ENCODE peak calls at places on chromosomes 2 and 18, in seven cellular contexts. E, H, B, R, S, J and Z are unnamed samples.

GRCh38 chr2:62724886-62725711 is 19.6 kb downstream of the EHBP1 start:
- DNase-seq in J (no peak), E (peak), B (no peak), R (no peak), S (no peak), H (no peak), Z (peak)

GRCh38 chr18:457533-457932 is 43.0 kb downstream of the COLEC12 start:
- DNase-seq in B (no peak), S (no peak), J (peak), R (no peak), E (no peak), H (no peak), Z (no peak)

GRCh38 chr18:27942706-27943105 is 234.2 kb downstream of the CDH2 start:
- DNase-seq in B (no peak), H (no peak), E (no peak), R (no peak), S (no peak), J (peak), Z (no peak)

GRCh38 chr2:170554278-170554955 is 160.7 kb upstream of the SP5 start:
- DNase-seq in R (no peak), S (no peak), B (no peak), J (peak), H (peak), E (peak), Z (no peak)

GRCh38 chr18:62131305-62131909 is 55.4 kb downstream of the PIGN start:
- DNase-seq in E (no peak), S (peak), R (no peak), H (peak), B (no peak), J (peak), Z (peak)

GRCh38 chr2:220969348-220969747 is 602.8 kb downstream of the EPHA4 start:
- DNase-seq in H (no peak), S (no peak), R (no peak), B (no peak), J (no peak), E (no peak), Z (no peak)

GRCh38 chr2:8107162-8107561 is 574.7 kb upstream of the ID2 start:
- DNase-seq in J (no peak), E (no peak), S (no peak), H (no peak), B (no peak), R (no peak), Z (no peak)

GRCh38 chr2:141109633-141110032 is 1021.2 kb downstream of the LRP1B start:
- DNase-seq in E (no peak), S (no peak), H (no peak), B (no peak), J (peak), R (no peak), Z (no peak)

GRCh38 chr2:233384811-233385488 is 30.7 kb downstream of the DGKD start:
- DNase-seq in B (no peak), H (no peak), J (no peak), R (peak), E (no peak), S (no peak), Z (no peak)

GRCh38 chr2:133837441-133838090 is 269.3 kb upstream of the NCKAP5 start:
- DNase-seq in J (peak), E (no peak), B (no peak), H (no peak), S (no peak), R (no peak), Z (no peak)

GRCh38 chr2:148867079-148867769 is 7.8 kb upstream of the KIF5C start:
- DNase-seq in S (no peak), J (no peak), E (no peak), B (no peak), R (no peak), H (no peak), Z (no peak)

GRCh38 chr2:175432021-175432420 is 250.5 kb upstream of the ATP5MC3 start:
- DNase-seq in S (no peak), H (no peak), J (no peak), E (no peak), B (no peak), R (no peak), Z (no peak)

GRCh38 chr2:238398577-238398976 is 28.1 kb upstream of the ASB1 start:
- DNase-seq in B (no peak), J (no peak), E (no peak), S (no peak), R (no peak), H (no peak), Z (no peak)

GRCh38 chr2:53315170-53315569 is 452.4 kb upstream of the CHAC2 start:
- DNase-seq in R (no peak), J (no peak), E (no peak), S (no peak), H (no peak), B (no peak), Z (no peak)

GRCh38 chr2:85433511-85434089 is 15.1 kb downstream of the SH2D6 start:
- DNase-seq in J (peak), B (no peak), E (peak), H (peak), R (peak), S (no peak), Z (no peak)

GRCh38 chr18:45221363-45221762 is 393.9 kb upstream of the SLC14A2 start:
- DNase-seq in S (no peak), B (no peak), J (peak), H (no peak), R (no peak), E (no peak), Z (no peak)

GRCh38 chr2:10355471-10356458 is 53.1 kb downstream of the HPCAL1 start:
- DNase-seq in B (no peak), H (no peak), R (no peak), J (no peak), E (no peak), S (no peak), Z (peak)

GRCh38 chr2:140457483-140457882 is 1673.3 kb downstream of the LRP1B start:
- DNase-seq in H (no peak), R (no peak), S (no peak), E (no peak), B (no peak), J (no peak), Z (no peak)

GRCh38 chr2:118120001-118120400 is 31.7 kb downstream of the INSIG2 start:
- DNase-seq in E (no peak), H (no peak), B (no peak), R (no peak), J (peak), S (no peak), Z (no peak)

GRCh38 chr2:138042311-138042710 is 78.0 kb downstream of the HNMT start:
- DNase-seq in S (no peak), R (no peak), J (no peak), H (no peak), E (no peak), B (no peak), Z (no peak)

GRCh38 chr2:219551412-219551811 is 7.6 kb downstream of the TMEM198 start:
- DNase-seq in H (no peak), E (no peak), J (peak), R (no peak), S (no peak), B (no peak), Z (no peak)

GRCh38 chr2:37448342-37449120 is 104.1 kb downstream of the QPCT start:
- DNase-seq in R (no peak), E (no peak), H (no peak), B (no peak), S (no peak), J (no peak), Z (no peak)

GRCh38 chr2:112724611-112725525 is 4.0 kb downstream of the NT5DC4 start:
- DNase-seq in R (no peak), B (peak), E (no peak), J (no peak), H (no peak), S (no peak), Z (peak)

GRCh38 chr2:95531254-95531771 is 46.8 kb upstream of the TRIM43B start:
- DNase-seq in J (no peak), S (no peak), B (no peak), H (no peak), E (no peak), R (no peak), Z (no peak)

GRCh38 chr2:95524195-95524594 is 39.6 kb upstream of the TRIM43B start:
- DNase-seq in E (no peak), B (no peak), R (no peak), H (no peak), S (no peak), J (no peak), Z (no peak)

GRCh38 chr2:95530734-95531133 is 46.2 kb upstream of the TRIM43B start:
- DNase-seq in E (no peak), S (no peak), H (no peak), B (peak), J (peak), R (no peak), Z (no peak)

GRCh38 chr2:95525294-95526035 is 40.9 kb upstream of the TRIM43B start:
- DNase-seq in S (no peak), J (peak), R (peak), H (peak), E (peak), B (no peak), Z (peak)

DNA sequence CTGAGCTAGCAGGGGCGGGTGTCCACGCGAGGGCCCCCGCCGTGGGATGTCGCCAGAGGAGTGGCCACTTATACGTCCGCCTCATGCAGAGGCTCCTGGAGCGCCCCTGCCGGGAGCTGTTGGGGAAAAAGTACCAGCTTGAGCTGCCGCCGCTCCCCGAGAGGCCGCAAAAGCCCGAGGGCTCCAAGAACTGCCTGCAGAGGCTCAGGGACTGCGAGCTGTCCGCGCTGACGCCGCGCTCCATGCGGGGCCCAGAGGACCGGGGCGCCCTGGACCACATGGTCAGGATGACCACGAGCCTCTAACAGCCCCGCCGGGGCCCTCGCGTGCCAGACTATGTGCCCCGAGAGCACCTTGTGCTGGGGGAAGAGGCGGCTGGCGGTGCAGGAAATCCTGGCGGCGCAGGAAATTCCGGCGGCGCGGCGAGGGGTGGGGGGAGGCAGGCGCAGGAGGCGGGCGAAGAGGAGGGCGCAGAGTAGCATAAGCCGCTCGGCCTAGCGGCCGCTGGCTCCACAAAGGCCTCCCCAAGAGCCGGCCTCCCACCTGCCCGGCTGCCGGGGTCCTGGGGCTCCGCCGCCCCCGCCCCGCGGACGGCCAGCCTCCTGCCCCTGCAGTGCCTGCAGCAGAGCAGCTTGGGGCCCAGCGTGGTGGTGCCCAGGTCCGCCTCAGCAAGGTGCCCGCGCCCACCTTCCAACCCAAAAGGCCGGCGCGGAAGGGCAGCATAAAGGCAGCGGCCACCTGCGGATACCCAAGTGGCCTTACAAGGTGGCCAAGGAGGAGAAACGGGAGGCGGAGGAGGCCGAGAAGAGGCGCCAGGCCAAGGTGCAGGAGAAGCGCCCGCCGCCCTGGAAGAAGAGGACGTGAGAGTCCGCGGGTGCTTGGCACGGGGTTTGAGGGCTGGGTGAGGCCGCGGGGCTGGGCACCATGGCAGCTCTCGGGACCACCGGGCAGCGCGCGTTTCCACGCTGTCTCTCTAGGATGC is 42.1 kb upstream of the TRIM43B start:
- DNase-seq in J (peak), R (peak), B (peak), E (peak), H (peak), S (peak), Z (peak)
- TF ChIP-seq CTCF in J (no peak), R (no peak), B (peak), E (peak), H (peak), S (no peak), Z (peak)

DNA sequence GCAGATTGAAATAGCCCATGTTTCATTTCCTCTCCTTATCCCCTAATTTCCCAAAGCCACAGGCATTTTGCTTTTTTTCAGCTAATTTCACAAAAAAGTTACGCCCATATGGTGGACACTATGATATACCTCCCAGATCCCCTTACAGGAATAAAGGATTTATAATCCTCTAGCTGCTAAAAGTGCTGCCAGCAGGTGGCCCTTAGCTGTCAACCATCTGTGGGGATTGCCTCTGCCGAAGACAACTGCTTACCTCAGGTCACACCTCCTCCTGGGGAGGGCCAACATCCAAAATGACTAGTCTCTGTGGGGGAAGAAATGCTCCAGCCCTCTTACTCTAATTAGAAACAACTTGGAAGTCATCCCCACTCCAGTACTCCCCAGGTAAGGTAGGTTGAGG is 61.0 kb upstream of the EPB41L3 start:
- DNase-seq in E (no peak), S (no peak), R (no peak), H (no peak), B (no peak), J (no peak), Z (no peak)
- TF ChIP-seq CTCF in E (no peak), S (no peak), R (no peak), H (no peak), B (no peak), J (peak), Z (no peak)

GRCh38 chr2:160491922-160492371 is 1.7 kb downstream of the RBMS1 start:
- DNase-seq in R (no peak), E (no peak), S (no peak), H (no peak), B (no peak), J (peak), Z (no peak)
- TF ChIP-seq CTCF in R (no peak), E (no peak), S (no peak), H (no peak), B (no peak), J (no peak), Z (no peak)

GRCh38 chr18:13216732-13217465 is 1.7 kb upstream of the LDLRAD4 start:
- DNase-seq in J (no peak), B (no peak), H (peak), R (no peak), E (peak), S (no peak), Z (peak)
- TF ChIP-seq CTCF in J (no peak), B (no peak), H (peak), R (no peak), E (peak), S (no peak), Z (no peak)

GRCh38 chr18:48531979-48532378 is 6.9 kb upstream of the CTIF start:
- DNase-seq in E (no peak), S (no peak), R (no peak), J (no peak), B (no peak), H (no peak), Z (no peak)

GRCh38 chr18:48534364-48534763 is 4.5 kb upstream of the CTIF start:
- DNase-seq in R (no peak), B (no peak), S (no peak), H (no peak), J (peak), E (no peak), Z (no peak)

GRCh38 chr18:48535956-48536355 is 2.9 kb upstream of the CTIF start:
- DNase-seq in H (no peak), E (no peak), R (no peak), J (no peak), S (no peak), B (no peak), Z (no peak)

GRCh38 chr18:48531082-48531403 is 7.8 kb upstream of the CTIF start:
- DNase-seq in E (no peak), R (no peak), B (no peak), J (no peak), H (no peak), S (no peak), Z (no peak)

DNA sequence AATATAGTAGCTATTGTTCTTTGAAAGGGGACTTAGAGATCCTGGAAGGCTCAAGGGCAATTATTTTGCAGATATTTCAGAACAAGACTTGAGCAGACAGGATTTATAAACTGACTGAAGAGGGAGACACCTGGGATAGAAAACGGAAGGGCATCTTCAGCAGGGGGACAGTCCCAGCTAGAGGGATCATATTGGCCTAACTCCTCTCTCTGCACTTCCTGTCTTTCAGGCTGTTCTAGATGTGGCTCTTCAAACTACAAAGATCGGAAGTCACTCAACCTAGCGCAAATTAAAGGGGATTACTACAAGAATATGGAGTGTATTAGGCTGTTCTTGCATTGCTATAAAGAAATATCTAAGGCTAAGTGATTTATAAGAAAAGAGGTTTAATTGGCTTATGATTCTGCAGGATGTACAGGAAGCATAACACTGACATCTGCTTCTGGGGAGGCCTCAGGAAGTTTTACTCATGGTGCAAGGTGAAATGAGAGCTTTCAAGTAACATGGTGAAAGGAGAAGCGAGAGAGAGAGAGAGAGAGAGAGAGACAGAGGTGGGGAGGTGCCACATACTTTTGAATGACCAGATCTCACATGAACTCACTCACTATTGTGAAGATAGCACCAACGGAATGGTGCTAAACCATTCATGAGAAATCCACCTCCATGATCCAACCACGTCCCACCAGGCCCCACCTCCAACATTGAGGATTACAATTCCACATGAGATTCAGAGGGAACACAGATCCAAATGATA is 5.3 kb upstream of the CTIF start:
- DNase-seq in E (no peak), H (no peak), J (no peak), R (no peak), B (no peak), S (no peak), Z (no peak)
- TF ChIP-seq CTCF in E (no peak), H (no peak), J (no peak), R (no peak), B (no peak), S (no peak), Z (no peak)

GRCh38 chr18:8084160-8084559 is 517.0 kb downstream of the PTPRM start:
- DNase-seq in B (no peak), E (no peak), R (no peak), S (no peak), J (peak), H (peak), Z (peak)
- TF ChIP-seq CTCF in B (peak), E (peak), R (no peak), S (no peak), J (peak), H (peak), Z (no peak)

GRCh38 chr2:30768708-30769580 is 38.3 kb downstream of the CAPN13 start:
- DNase-seq in S (peak), H (no peak), E (no peak), B (no peak), R (no peak), J (no peak), Z (no peak)

GRCh38 chr2:30765876-30766470 is 41.3 kb downstream of the CAPN13 start:
- DNase-seq in R (no peak), J (no peak), E (no peak), S (peak), B (no peak), H (no peak), Z (no peak)

GRCh38 chr2:30769891-30770462 is 37.3 kb downstream of the CAPN13 start:
- DNase-seq in J (no peak), H (no peak), R (no peak), E (no peak), B (no peak), S (no peak), Z (no peak)

GRCh38 chr2:30766666-30767065 is 40.6 kb downstream of the CAPN13 start:
- DNase-seq in H (no peak), B (no peak), J (no peak), S (peak), R (no peak), E (no peak), Z (no peak)

DNA sequence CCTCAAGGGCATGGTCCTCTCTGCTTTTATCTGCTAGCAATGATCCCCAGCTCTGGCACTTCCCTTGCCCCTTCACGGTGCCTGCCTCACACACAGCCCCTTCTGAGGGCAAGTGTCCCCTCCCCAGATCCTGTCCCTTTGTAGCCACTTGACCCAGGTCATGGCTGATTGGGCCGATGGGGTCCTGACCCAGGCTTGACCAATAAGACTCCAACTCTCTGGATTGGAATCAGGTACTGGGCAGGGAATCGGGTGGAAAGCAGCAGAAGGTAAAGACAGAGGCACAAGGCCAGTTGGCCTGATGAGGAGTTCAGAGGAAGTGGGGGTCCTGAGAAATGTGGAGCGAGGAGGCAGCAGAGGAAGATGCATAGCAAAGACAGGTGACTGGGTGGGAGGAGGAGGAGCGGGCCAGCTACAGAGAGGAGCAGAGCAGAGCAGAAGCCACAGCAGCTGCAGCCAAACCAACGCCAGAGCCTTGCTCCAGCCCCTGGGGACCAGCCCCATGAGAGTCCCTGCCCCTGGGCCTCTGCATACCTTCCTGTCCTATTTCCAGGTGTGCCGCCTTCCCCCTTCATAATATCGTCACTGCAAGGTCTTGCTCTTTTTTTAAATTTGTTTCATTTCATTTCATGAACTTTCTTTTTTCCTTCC is 39.1 kb downstream of the CAPN13 start:
- DNase-seq in J (no peak), E (no peak), S (peak), B (no peak), R (no peak), H (no peak), Z (no peak)
- TF ChIP-seq CTCF in J (no peak), E (no peak), S (no peak), B (no peak), R (no peak), H (no peak), Z (no peak)